ENCODE peak calls at places on chromosome 11, in five cellular contexts. E, J, D, U and M are unnamed samples.

GRCh38 chr11:108697872-108698473 is 33.1 kb downstream of the DDX10 start:
- DNase-seq in E (peak), J (peak), D (peak), U (peak), M (peak)

GRCh38 chr11:122656631-122657101 is 1.1 kb downstream of the UBASH3B start:
- DNase-seq in E (peak), J (peak), D (no peak), U (no peak), M (no peak)

GRCh38 chr11:33311680-33312079 is 54.5 kb downstream of the HIPK3 start:
- DNase-seq in E (no peak), J (no peak), D (no peak), U (no peak), M (no peak)

GRCh38 chr11:68798221-68798813 is 43.4 kb downstream of the CPT1A start:
- DNase-seq in E (peak), J (no peak), D (no peak), U (peak), M (peak)

GRCh38 chr11:112265659-112266409 is 5.2 kb upstream of the PLET1 start:
- DNase-seq in E (no peak), J (no peak), D (no peak), U (peak), M (no peak)

GRCh38 chr11:61335355-61335710 is 2.3 kb downstream of the TKFC start:
- DNase-seq in E (no peak), J (no peak), D (no peak), U (no peak), M (no peak)

GRCh38 chr11:26480041-26480440 is 92.0 kb downstream of the MUC15 start:
- DNase-seq in E (no peak), J (no peak), D (no peak), U (no peak), M (no peak)

GRCh38 chr11:65132238-65132987 is 1.9 kb downstream of the SYVN1 start:
- DNase-seq in E (no peak), J (no peak), D (no peak), U (no peak), M (no peak)

GRCh38 chr11:27319065-27319464 is 44.0 kb downstream of the CCDC34 start:
- DNase-seq in E (no peak), J (peak), D (peak), U (no peak), M (no peak)

GRCh38 chr11:18277560-18278271 is 11.7 kb downstream of the SAA1 start:
- DNase-seq in E (peak), J (no peak), D (no peak), U (no peak), M (no peak)

GRCh38 chr11:3095712-3096361 is 38.6 kb upstream of the CARS1 start:
- DNase-seq in E (no peak), J (no peak), D (no peak), U (no peak), M (peak)

GRCh38 chr11:115201121-115201792 is 303.0 kb downstream of the CADM1 start:
- DNase-seq in E (no peak), J (no peak), D (no peak), U (peak), M (no peak)

GRCh38 chr11:2211113-2211971 is 39.7 kb upstream of the TH start:
- DNase-seq in E (no peak), J (peak), D (no peak), U (no peak), M (no peak)

GRCh38 chr11:59601788-59602187 is 13.8 kb downstream of the OSBP start:
- DNase-seq in E (no peak), J (no peak), D (no peak), U (no peak), M (no peak)

GRCh38 chr11:47220401-47220821 is 5.6 kb downstream of the DDB2 start:
- DNase-seq in E (no peak), J (no peak), D (no peak), U (no peak), M (peak)

GRCh38 chr11:110362916-110363574 is 66.6 kb upstream of the RDX start:
- DNase-seq in E (no peak), J (peak), D (no peak), U (no peak), M (no peak)

GRCh38 chr11:36131719-36132349 is 157.4 kb downstream of the COMMD9 start:
- DNase-seq in E (peak), J (peak), D (no peak), U (peak), M (no peak)

GRCh38 chr11:26992031-26992541 is 1.8 kb upstream of the FIBIN start:
- DNase-seq in E (no peak), J (no peak), D (no peak), U (no peak), M (no peak)

GRCh38 chr11:11152877-11153276 is 200.2 kb downstream of the CSNK2A3 start:
- DNase-seq in E (no peak), J (no peak), D (no peak), U (no peak), M (no peak)

GRCh38 chr11:134664863-134665535 is 253.0 kb upstream of the B3GAT1 start:
- DNase-seq in E (no peak), J (no peak), D (no peak), U (no peak), M (no peak)

GRCh38 chr11:71279916-71280645 is 27.7 kb upstream of the SHANK2 start:
- DNase-seq in E (no peak), J (no peak), D (no peak), U (no peak), M (no peak)

GRCh38 chr11:35418282-35418846 is 994 bp downstream of the SLC1A2 start:
- DNase-seq in E (no peak), J (peak), D (no peak), U (peak), M (no peak)

GRCh38 chr11:27997344-27997743 is 110.6 kb downstream of the KIF18A start:
- DNase-seq in E (no peak), J (no peak), D (no peak), U (no peak), M (no peak)

GRCh38 chr11:18768472-18768901 is 23.1 kb downstream of the PTPN5 start:
- DNase-seq in E (peak), J (no peak), D (peak), U (no peak), M (no peak)

GRCh38 chr11:100883860-100884259 is 196.8 kb downstream of the ARHGAP42 start:
- DNase-seq in E (no peak), J (no peak), D (no peak), U (no peak), M (no peak)

GRCh38 chr11:110028904-110029303 is 64.3 kb upstream of the ZC3H12C start:
- DNase-seq in E (no peak), J (no peak), D (peak), U (no peak), M (no peak)

GRCh38 chr11:30120045-30120589 is 103.3 kb upstream of the KCNA4 start:
- DNase-seq in E (no peak), J (no peak), D (no peak), U (no peak), M (no peak)

GRCh38 chr11:62233730-62234129 is 8.3 kb upstream of the SCGB1D2 start:
- DNase-seq in E (no peak), J (no peak), D (no peak), U (no peak), M (no peak)

GRCh38 chr11:74783241-74783871 is 34.7 kb downstream of the RNF169 start:
- DNase-seq in E (peak), J (peak), D (peak), U (no peak), M (no peak)

GRCh38 chr11:57641011-57641410 is 8.7 kb downstream of the YPEL4 start:
- DNase-seq in E (no peak), J (peak), D (no peak), U (no peak), M (no peak)

GRCh38 chr11:43021466-43021865 is 290.3 kb upstream of the API5 start:
- DNase-seq in E (peak), J (peak), D (no peak), U (peak), M (no peak)

GRCh38 chr11:8807544-8808225 is 103.3 kb upstream of the AKIP1 start:
- DNase-seq in E (no peak), J (no peak), D (no peak), U (no peak), M (no peak)

GRCh38 chr11:35343033-35343598 is 76.2 kb downstream of the SLC1A2 start:
- DNase-seq in E (no peak), J (no peak), D (no peak), U (no peak), M (no peak)

GRCh38 chr11:84612645-84613044 is 1014.5 kb downstream of the DLG2 start:
- DNase-seq in E (no peak), J (no peak), D (no peak), U (no peak), M (no peak)

GRCh38 chr11:10785146-10785474 is 23.6 kb downstream of the EIF4G2 start:
- DNase-seq in E (no peak), J (no peak), D (no peak), U (no peak), M (no peak)

GRCh38 chr11:64444838-64445441 is 86.0 kb downstream of the RPS6KA4 start:
- DNase-seq in E (peak), J (peak), D (no peak), U (peak), M (no peak)

GRCh38 chr11:118342503-118343161 is at the start of gene CD3D:
- DNase-seq in E (no peak), J (no peak), D (no peak), U (no peak), M (no peak)
- TF ChIP-seq REST in E (no peak), J (no peak), D (no peak), U (no peak), M (no peak)

DNA sequence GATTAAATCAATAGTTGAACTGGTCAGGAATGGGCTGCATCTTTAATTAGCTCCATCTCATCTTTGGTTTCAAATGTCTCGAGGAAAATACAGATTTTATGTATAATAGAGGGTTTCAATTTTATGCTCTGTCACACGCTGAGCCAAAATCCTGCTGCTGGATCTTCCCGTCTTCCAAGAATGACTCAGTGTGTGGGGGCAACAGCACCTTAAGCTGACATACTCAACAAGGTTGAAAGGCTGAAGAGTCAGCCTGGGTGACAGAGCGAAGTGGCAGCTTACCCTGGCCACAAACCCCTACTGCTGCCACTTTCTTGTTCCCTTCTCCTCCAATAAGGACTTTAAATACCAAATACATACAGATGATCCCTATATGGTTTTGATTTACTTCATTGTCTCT is 9.0 kb upstream of the PCF11 start:
- DNase-seq in E (no peak), J (no peak), D (no peak), U (no peak), M (no peak)
- TF ChIP-seq REST in E (no peak), J (no peak), D (no peak), U (no peak), M (no peak)

DNA sequence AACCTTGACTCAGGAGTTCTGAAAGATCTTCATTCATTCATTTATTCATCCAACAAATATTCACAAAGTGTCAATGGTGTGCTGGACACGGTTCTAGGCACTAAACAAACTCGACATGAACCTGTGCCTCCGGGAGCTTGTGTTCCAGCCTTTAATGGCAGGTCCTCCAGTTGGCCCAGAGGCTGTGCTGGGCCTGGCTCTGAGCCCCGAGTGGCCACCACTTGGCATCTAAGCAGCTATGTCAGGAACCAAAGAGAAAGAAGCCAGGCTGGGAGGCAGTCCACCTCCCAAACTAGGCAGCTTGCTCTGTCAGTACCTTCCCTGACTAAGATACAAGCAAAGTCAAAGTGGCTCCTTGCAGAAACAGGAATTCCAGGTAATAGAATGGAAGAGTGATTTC is 233.6 kb downstream of the BUD13 start:
- DNase-seq in E (no peak), J (no peak), D (no peak), U (no peak), M (no peak)
- TF ChIP-seq REST in E (no peak), J (no peak), D (no peak), U (no peak), M (no peak)

GRCh38 chr11:119704849-119705248 is 24.2 kb downstream of the NECTIN1 start:
- DNase-seq in E (no peak), J (no peak), D (no peak), U (no peak), M (no peak)
- TF ChIP-seq REST in E (no peak), J (no peak), D (no peak), U (no peak), M (no peak)

GRCh38 chr11:20638074-20638473 is 31.3 kb upstream of the NELL1 start:
- DNase-seq in E (no peak), J (no peak), D (no peak), U (no peak), M (no peak)

GRCh38 chr11:20634781-20635180 is 34.6 kb upstream of the NELL1 start:
- DNase-seq in E (no peak), J (no peak), D (no peak), U (no peak), M (no peak)

GRCh38 chr11:20632169-20632532 is 32.7 kb downstream of the SLC6A5 start:
- DNase-seq in E (no peak), J (no peak), D (no peak), U (no peak), M (no peak)

GRCh38 chr11:20631525-20632168 is 32.2 kb downstream of the SLC6A5 start:
- DNase-seq in E (no peak), J (no peak), D (no peak), U (no peak), M (no peak)

GRCh38 chr11:20634044-20634443 is 34.6 kb downstream of the SLC6A5 start:
- DNase-seq in E (no peak), J (peak), D (no peak), U (no peak), M (no peak)
- TF ChIP-seq REST in E (no peak), J (no peak), D (no peak), U (no peak), M (no peak)

GRCh38 chr11:13135385-13136271 is 126.5 kb downstream of the RASSF10 start:
- DNase-seq in E (no peak), J (peak), D (no peak), U (no peak), M (no peak)
- TF ChIP-seq REST in E (no peak), J (no peak), D (no peak), U (no peak), M (no peak)

DNA sequence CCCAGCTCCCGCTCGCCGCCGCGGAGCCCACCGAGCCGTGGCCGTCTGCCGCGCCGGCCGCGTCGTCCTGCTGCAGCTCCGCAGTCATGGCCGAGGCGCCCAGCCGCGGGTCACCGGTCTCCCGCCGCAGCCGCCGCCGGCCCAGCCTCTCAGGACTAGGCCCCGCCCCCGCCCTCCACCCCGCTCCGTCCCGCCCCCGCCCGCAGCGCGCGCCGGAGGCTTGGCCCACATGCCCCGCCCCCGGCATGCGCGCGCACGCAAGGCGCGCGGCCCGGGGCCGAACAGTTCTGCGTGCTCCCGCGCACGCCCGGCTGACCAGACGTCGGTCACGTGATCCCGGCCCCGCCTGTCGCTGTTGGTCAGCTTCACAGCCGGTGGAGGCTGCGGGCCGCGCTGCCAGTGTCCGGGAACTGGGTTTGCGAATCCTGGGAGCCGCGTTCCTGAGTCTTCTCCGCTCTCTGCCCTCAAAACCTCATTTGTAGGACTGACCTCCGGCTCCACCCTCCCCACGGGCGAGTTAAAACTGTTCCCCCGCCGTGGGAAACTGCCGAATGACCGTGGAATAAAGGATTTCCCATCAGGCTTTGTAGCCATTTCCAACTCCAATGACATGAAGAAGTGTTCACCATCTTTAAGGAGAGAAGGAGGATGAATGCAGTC is at the start of gene USP28:
- DNase-seq in E (peak), J (peak), D (peak), U (peak), M (peak)
- TF ChIP-seq REST in E (peak), J (no peak), D (no peak), U (peak), M (no peak)